ENCODE peak calls at places on chromosomes 5 and 9, in six cellular contexts. H, O, C, Y, L and K are unnamed samples.

GRCh38 chr9:82543726-82544125 is 519.2 kb downstream of the RASEF start:
- DNase-seq in H (no peak), O (no peak), C (no peak), Y (no peak), L (no peak), K (peak)

GRCh38 chr9:114185570-114185969 is 30.2 kb downstream of the COL27A1 start:
- DNase-seq in H (no peak), O (no peak), C (no peak), Y (no peak), L (no peak), K (no peak)

GRCh38 chr5:107515521-107515920 is 155.2 kb downstream of the EFNA5 start:
- DNase-seq in H (no peak), O (no peak), C (no peak), Y (no peak), L (no peak), K (no peak)

GRCh38 chr9:133238851-133239532 is 29.9 kb upstream of the OBP2B start:
- DNase-seq in H (peak), O (peak), C (peak), Y (peak), L (peak), K (peak)

GRCh38 chr5:68251386-68251785 is 35.8 kb downstream of the PIK3R1 start:
- DNase-seq in H (no peak), O (peak), C (no peak), Y (peak), L (no peak), K (no peak)

GRCh38 chr5:28344803-28345433 is 1306.5 kb upstream of the CDH9 start:
- DNase-seq in H (peak), O (no peak), C (peak), Y (peak), L (peak), K (peak)

GRCh38 chr9:16257604-16258003 is 612.9 kb downstream of the BNC2 start:
- DNase-seq in H (peak), O (no peak), C (no peak), Y (peak), L (no peak), K (peak)

GRCh38 chr5:170228756-170229459 is 3.9 kb upstream of the C5orf58 start:
- DNase-seq in H (no peak), O (no peak), C (no peak), Y (no peak), L (no peak), K (no peak)

GRCh38 chr5:142644640-142645361 is 41.1 kb downstream of the FGF1 start:
- DNase-seq in H (no peak), O (peak), C (no peak), Y (peak), L (no peak), K (peak)

GRCh38 chr5:154900071-154900470 is 37.9 kb downstream of the GEMIN5 start:
- DNase-seq in H (no peak), O (no peak), C (no peak), Y (no peak), L (no peak), K (no peak)

GRCh38 chr5:94645053-94645452 is 26.6 kb downstream of the SLF1 start:
- DNase-seq in H (no peak), O (no peak), C (no peak), Y (no peak), L (no peak), K (peak)
- H4K91ac ChIP-seq in H (no peak), O (no peak), C (no peak), Y (no peak), L (no peak), K (no peak)

GRCh38 chr9:106862115-106862945 is 636 bp upstream of the ZNF462 start:
- DNase-seq in H (peak), O (peak), C (peak), Y (peak), L (no peak), K (peak)
- H2BK5ac ChIP-seq in H (no peak), O (peak), C (peak), Y (peak), L (peak), K (peak)

GRCh38 chr5:56802235-56802634 is 13.1 kb upstream of the MAP3K1 start:
- DNase-seq in H (peak), O (no peak), C (no peak), Y (no peak), L (no peak), K (no peak)

GRCh38 chr5:56803894-56804293 is 11.5 kb upstream of the MAP3K1 start:
- DNase-seq in H (no peak), O (no peak), C (no peak), Y (no peak), L (no peak), K (no peak)

GRCh38 chr5:56798521-56798920 is 16.8 kb upstream of the MAP3K1 start:
- DNase-seq in H (no peak), O (no peak), C (no peak), Y (no peak), L (no peak), K (no peak)

DNA sequence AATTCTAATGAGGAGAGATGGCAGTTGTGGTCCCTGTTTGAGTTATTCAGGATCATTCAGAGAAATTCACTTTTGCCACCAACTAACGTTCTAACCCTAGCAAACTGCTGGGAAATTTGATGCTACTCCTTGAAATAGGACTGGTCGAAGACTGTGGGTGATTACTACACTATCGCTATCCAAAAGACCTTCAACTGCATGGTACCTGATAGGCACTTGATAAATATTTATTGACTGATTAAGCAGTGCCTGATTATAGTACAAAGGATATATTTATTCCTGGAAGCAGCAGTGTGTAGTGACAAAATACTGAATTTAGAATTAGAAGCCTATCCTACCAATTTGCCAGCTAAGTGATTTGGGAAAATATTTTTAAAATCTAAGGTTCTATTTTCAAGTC is 14.1 kb upstream of the MAP3K1 start:
- DNase-seq in H (no peak), O (no peak), C (no peak), Y (no peak), L (no peak), K (no peak)
- H4K91ac ChIP-seq in H (no peak), O (no peak), C (no peak), Y (no peak), L (no peak), K (no peak)

DNA sequence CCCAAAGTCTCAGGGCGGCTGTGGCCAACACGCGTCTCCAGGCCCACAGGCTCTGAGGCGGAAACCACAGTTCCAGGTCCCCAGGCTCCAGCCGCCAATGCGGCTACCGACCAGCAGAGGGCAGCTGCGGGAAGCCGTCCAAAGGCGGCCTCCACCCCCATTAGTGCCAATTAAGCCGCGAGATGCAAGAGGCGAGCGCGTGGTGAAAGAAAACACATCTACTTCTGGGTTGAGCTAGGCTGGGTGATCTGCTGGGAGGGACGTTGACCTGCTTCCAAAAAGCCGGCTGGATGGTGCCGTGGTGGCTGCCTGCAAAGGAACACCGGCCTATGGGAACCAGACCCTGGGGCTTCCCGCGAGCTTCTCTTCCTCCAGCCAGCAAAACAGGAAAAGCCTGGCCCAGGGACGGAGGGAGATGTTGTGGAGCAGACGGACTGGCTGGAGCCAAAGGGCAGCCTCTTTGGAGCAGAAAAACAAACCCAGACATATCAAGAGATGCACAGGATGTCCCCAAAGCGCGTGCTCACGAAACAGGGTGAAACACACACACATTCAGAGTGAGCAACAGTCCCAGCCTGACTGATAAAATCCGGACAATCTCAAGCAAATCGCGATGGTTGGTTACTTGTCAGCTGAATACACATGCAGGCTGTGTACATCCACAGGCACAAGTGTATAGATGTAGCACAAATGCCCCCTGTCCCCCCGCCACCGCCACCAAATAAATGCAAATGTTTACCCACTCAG is 187.1 kb upstream of the BRINP1 start:
- DNase-seq in H (peak), O (peak), C (peak), Y (peak), L (peak), K (peak)
- H2BK5ac ChIP-seq in H (no peak), O (no peak), C (no peak), Y (no peak), L (peak), K (peak)

DNA sequence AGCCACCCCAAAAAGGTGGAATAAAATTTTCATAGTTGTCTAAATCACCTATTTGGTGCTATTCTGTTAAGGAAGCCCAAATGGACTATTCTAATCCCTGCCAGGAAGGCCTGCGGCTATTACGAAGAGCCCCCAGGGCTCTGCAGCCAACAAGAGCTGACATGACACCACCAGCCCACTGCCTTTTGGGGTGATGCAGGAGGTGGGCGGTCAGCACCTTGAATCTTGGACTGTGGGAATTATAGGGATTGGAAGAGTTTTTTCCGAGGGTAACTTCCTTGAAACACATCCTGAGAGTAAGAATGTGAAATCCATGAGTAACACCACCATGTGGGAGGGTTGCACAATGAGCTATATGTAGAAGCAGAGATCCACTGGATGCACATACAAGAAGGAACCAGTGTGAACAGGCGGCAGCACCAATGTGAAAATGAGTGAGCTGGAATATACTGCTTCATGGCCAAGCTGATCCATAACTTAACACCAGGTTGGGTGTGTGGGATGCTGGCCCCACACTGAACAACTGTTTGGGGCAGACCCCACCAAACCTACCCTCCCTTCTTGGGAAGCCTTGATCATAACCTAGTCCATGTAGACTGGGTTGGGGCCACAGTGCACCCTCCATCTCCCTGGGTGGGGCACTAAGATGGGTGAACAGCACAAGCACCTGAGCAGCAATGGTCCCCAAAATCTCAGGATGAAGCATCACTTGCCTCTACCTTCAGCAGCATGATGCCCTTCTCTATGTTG is 239.0 kb downstream of the FSTL4 start:
- DNase-seq in H (no peak), O (peak), C (no peak), Y (no peak), L (no peak), K (peak)
- H4K91ac ChIP-seq in H (no peak), O (no peak), C (no peak), Y (no peak), L (no peak), K (no peak)

GRCh38 chr5:152824316-152824715 is 419.2 kb upstream of the NMUR2 start:
- DNase-seq in H (no peak), O (no peak), C (no peak), Y (no peak), L (no peak), K (no peak)

GRCh38 chr5:152817311-152817710 is 412.2 kb upstream of the NMUR2 start:
- DNase-seq in H (no peak), O (no peak), C (no peak), Y (no peak), L (no peak), K (no peak)

GRCh38 chr5:152819891-152820290 is 414.8 kb upstream of the NMUR2 start:
- DNase-seq in H (no peak), O (no peak), C (no peak), Y (no peak), L (no peak), K (no peak)
- H2BK5ac ChIP-seq in H (no peak), O (no peak), C (no peak), Y (no peak), L (no peak), K (no peak)

GRCh38 chr5:110088676-110089436 is 399.1 kb downstream of the MAN2A1 start:
- DNase-seq in H (no peak), O (no peak), C (no peak), Y (no peak), L (no peak), K (no peak)

GRCh38 chr5:110082194-110082593 is 392.5 kb downstream of the MAN2A1 start:
- DNase-seq in H (no peak), O (no peak), C (no peak), Y (no peak), L (no peak), K (no peak)

GRCh38 chr5:110086658-110087388 is 397.1 kb downstream of the MAN2A1 start:
- DNase-seq in H (no peak), O (peak), C (no peak), Y (peak), L (no peak), K (peak)

GRCh38 chr5:110087829-110088228 is 398.1 kb downstream of the MAN2A1 start:
- DNase-seq in H (no peak), O (no peak), C (no peak), Y (peak), L (no peak), K (no peak)

DNA sequence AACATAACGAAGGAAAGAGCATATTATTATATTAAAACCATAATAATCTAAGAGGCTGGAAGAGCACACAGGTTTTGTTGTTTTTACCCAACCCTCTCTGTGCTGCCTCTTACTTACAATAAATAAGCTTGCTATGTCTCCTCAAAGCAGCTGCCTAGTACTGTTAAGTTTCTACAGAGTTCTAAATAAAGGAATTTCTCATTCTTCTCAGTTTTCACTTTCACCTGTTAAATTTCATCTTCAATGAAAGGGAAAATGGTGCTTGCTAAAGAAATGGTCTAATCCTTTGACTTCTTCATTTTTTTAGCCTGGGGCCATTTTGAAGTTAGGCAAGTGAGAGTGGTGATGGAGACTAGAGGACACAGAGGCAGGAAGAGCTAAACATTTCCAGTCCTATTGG is 396.1 kb downstream of the MAN2A1 start:
- DNase-seq in H (no peak), O (no peak), C (no peak), Y (no peak), L (no peak), K (no peak)
- H4K91ac ChIP-seq in H (no peak), O (no peak), C (no peak), Y (no peak), L (no peak), K (no peak)